ENCODE peak calls at places on chromosomes 6 and 20, in nine cellular contexts. F is fibroblast of the aortic adventitia, V is cardiac fibroblast, A is GM12878, S is psoas muscle, D is brain microvascular endothelial cell, W is AG10803, G is uterus, Y is AG09309. O is an unnamed sample.

GRCh38 chr6:137928286-137928685 is 61.2 kb downstream of the TNFAIP3 start:
- DNase-seq in F (no peak), V (no peak), A (no peak), S (no peak), D (no peak), W (no peak), G (no peak), Y (no peak), O (peak; percentile 62)

GRCh38 chr6:115360602-115361325 is 699.9 kb downstream of the FRK start:
- DNase-seq in F (no peak), V (no peak), A (no peak), S (no peak), D (no peak), W (no peak), G (no peak), Y (no peak), O (no peak)

GRCh38 chr6:168345896-168346754 is 26.5 kb upstream of the DACT2 start:
- DNase-seq in F (no peak), V (no peak), A (no peak), S (no peak), D (no peak), W (no peak), G (no peak), Y (no peak), O (no peak)

GRCh38 chr6:145540741-145541140 is 194.6 kb downstream of the EPM2A start:
- DNase-seq in F (no peak), V (no peak), A (no peak), S (no peak), D (no peak), W (no peak), G (no peak), Y (no peak), O (no peak)

GRCh38 chr6:378958-379366 is 12.6 kb upstream of the IRF4 start:
- DNase-seq in F (no peak), V (no peak), A (no peak), S (no peak), D (no peak), W (no peak), G (no peak), Y (no peak), O (no peak)

GRCh38 chr6:43742931-43743632 is 26.9 kb upstream of the VEGFA start:
- DNase-seq in F (no peak), V (no peak), A (no peak), S (no peak), D (no peak), W (no peak), G (no peak), Y (no peak), O (no peak)

GRCh38 chr6:24323632-24324337 is 34.1 kb downstream of the DCDC2 start:
- DNase-seq in F (no peak), V (peak; percentile 31), A (no peak), S (no peak), D (no peak), W (no peak), G (no peak), Y (no peak), O (no peak)

GRCh38 chr20:48754269-48754668 is 73.5 kb downstream of the PREX1 start:
- DNase-seq in F (no peak), V (no peak), A (no peak), S (no peak), D (no peak), W (no peak), G (no peak), Y (no peak), O (no peak)

GRCh38 chr20:31720486-31721407 is 1.9 kb downstream of the BCL2L1 start:
- DNase-seq in F (no peak), V (no peak), A (no peak), S (no peak), D (no peak), W (no peak), G (no peak), Y (no peak), O (no peak)

GRCh38 chr6:35686441-35686840 is 2.3 kb downstream of the FKBP5 start:
- DNase-seq in F (no peak), V (no peak), A (no peak), S (no peak), D (no peak), W (no peak), G (no peak), Y (no peak), O (no peak)

GRCh38 chr6:168333039-168333438 is 13.5 kb upstream of the DACT2 start:
- DNase-seq in F (no peak), V (no peak), A (no peak), S (no peak), D (no peak), W (no peak), G (no peak), Y (no peak), O (no peak)

GRCh38 chr20:24050119-24050518 is 61.5 kb upstream of the GGTLC1 start:
- DNase-seq in F (no peak), V (no peak), A (no peak), S (no peak), D (no peak), W (no peak), G (no peak), Y (no peak), O (no peak)

GRCh38 chr20:6178537-6178936 is 55.7 kb upstream of the FERMT1 start:
- DNase-seq in F (peak; percentile 63), V (peak; percentile 72), A (no peak), S (no peak), D (peak; percentile 52), W (peak; percentile 24), G (no peak), Y (no peak), O (no peak)
- TF ChIP-seq CTCF in F (peak; percentile 46), V (peak; percentile 47), A (no peak), S (no peak), D (peak; percentile 65), W (peak; percentile 55), G (peak; percentile 9), Y (peak; percentile 42), O (no peak)

DNA sequence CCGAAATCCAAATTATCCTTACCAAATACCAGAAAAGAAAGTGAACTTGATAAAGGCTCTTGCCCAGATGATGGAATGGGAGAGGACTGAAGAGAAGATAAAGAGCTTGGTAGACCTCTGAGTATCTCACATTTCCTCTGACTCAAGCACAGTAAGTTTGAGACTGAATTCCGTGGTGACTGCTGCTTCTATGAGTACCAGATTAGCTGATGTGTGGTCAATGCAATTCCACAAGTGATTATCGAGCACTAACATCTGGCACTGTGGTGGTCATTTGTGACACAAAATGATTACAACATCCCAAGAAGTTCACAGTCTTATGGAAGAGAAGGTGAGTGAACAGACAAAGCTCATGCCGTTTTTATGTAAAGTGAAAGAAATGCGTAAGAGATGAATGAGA is 2.6 kb upstream of the RPS6KA2 start:
- DNase-seq in F (peak; percentile 74), V (peak; percentile 61), A (no peak), S (no peak), D (peak; percentile 80), W (peak; percentile 81), G (no peak), Y (peak; percentile 78), O (no peak)
- TF ChIP-seq CTCF in F (no peak), V (no peak), A (no peak), S (no peak), D (no peak), W (no peak), G (no peak), Y (no peak), O (no peak)

GRCh38 chr6:107730683-107731314 is 93.3 kb downstream of the SCML4 start:
- DNase-seq in F (no peak), V (no peak), A (no peak), S (no peak), D (no peak), W (no peak), G (no peak), Y (no peak), O (no peak)

GRCh38 chr6:107730106-107730505 is 94.0 kb downstream of the SCML4 start:
- DNase-seq in F (no peak), V (no peak), A (no peak), S (no peak), D (no peak), W (no peak), G (no peak), Y (no peak), O (no peak)

GRCh38 chr6:107727096-107727757 is 96.9 kb downstream of the SCML4 start:
- DNase-seq in F (no peak), V (no peak), A (no peak), S (no peak), D (no peak), W (no peak), G (no peak), Y (no peak), O (no peak)

GRCh38 chr6:107728564-107728897 is 95.6 kb downstream of the SCML4 start:
- DNase-seq in F (no peak), V (no peak), A (no peak), S (no peak), D (no peak), W (no peak), G (no peak), Y (no peak), O (no peak)

GRCh38 chr6:107729098-107729497 is 95.0 kb downstream of the SCML4 start:
- DNase-seq in F (no peak), V (no peak), A (no peak), S (no peak), D (no peak), W (no peak), G (no peak), Y (no peak), O (no peak)
- TF ChIP-seq CTCF in F (peak; percentile 21), V (no peak), A (no peak), S (no peak), D (peak; percentile 45), W (peak; percentile 10), G (no peak), Y (peak; percentile 26), O (no peak)

GRCh38 chr6:87926072-87926471 is 121.6 kb upstream of the SPACA1 start:
- DNase-seq in F (no peak), V (no peak), A (no peak), S (no peak), D (no peak), W (no peak), G (no peak), Y (no peak), O (no peak)

GRCh38 chr6:87926687-87927086 is 121.0 kb upstream of the SPACA1 start:
- DNase-seq in F (no peak), V (no peak), A (no peak), S (no peak), D (no peak), W (no peak), G (no peak), Y (no peak), O (no peak)

GRCh38 chr6:87925373-87926060 is 122.1 kb upstream of the SPACA1 start:
- DNase-seq in F (no peak), V (no peak), A (peak; percentile 89), S (no peak), D (no peak), W (no peak), G (no peak), Y (no peak), O (no peak)

GRCh38 chr6:87932361-87932760 is 115.3 kb upstream of the SPACA1 start:
- DNase-seq in F (no peak), V (no peak), A (no peak), S (no peak), D (no peak), W (no peak), G (no peak), Y (no peak), O (no peak)

DNA sequence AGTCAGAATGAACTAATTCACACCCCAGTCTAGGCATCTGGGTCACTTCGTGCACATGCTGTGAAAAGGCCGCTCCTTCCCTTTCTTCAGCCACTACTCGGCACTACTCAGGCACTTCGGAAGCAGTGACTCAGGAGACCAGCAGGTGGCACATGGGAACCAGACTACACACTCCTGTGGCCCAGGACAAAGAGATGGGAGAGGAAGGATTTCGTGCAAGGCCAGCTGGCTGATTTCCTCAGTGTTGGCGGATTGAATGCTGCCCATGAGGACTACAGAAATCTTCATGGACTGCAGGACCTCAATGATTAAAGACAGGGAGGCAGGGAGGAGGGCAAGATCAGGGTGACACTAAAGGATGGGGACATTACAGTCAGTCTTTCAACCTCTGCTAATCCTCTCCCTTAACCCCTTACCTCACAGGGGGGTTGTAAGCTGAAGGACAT is 117.8 kb upstream of the SPACA1 start:
- DNase-seq in F (peak; percentile 87), V (peak; percentile 92), A (peak; percentile 71), S (peak; percentile 71), D (peak; percentile 90), W (peak; percentile 82), G (peak; percentile 63), Y (peak; percentile 64), O (peak; percentile 70)
- TF ChIP-seq CTCF in F (peak; percentile 96), V (peak; percentile 91), A (peak; percentile 92), S (peak; percentile 81), D (peak; percentile 97), W (peak; percentile 98), G (peak; percentile 81), Y (peak; percentile 94), O (peak; percentile 75)